ENCODE peak calls at places on chromosome 10, in seven cellular contexts. T, D, P, N, O, B and C are unnamed samples.

GRCh38 chr10:27240212-27240890 is at the start of gene ACBD5:
- DNase-seq in O (peak), N (peak), T (peak), D (peak), P (peak), B (peak), C (peak)

GRCh38 chr10:49398000-49398861 is 2.3 kb upstream of the DRGX start:
- DNase-seq in O (peak), B (no peak), T (no peak), N (peak), D (peak), P (no peak), C (no peak)

GRCh38 chr10:88110355-88110754 is 246.9 kb downstream of the PTEN start:
- DNase-seq in D (no peak), N (peak), O (peak), P (peak), T (no peak), B (no peak), C (no peak)

GRCh38 chr10:32190890-32191491 is 134.8 kb upstream of the KIF5B start:
- DNase-seq in P (peak), B (no peak), D (peak), T (no peak), O (peak), N (no peak), C (peak)

GRCh38 chr10:11437391-11438241 is 173.8 kb downstream of the USP6NL start:
- DNase-seq in B (no peak), N (no peak), O (no peak), D (peak), T (no peak), P (no peak), C (no peak)

GRCh38 chr10:132685121-132685891 is 100.6 kb downstream of the NKX6-2 start:
- DNase-seq in B (no peak), D (peak), O (peak), P (no peak), T (peak), N (no peak), C (peak)

GRCh38 chr10:104680467-104681401 is 39.6 kb downstream of the SORCS3 start:
- DNase-seq in D (peak), T (no peak), O (no peak), P (no peak), N (peak), B (no peak), C (no peak)

GRCh38 chr10:3656214-3656613 is 128.8 kb downstream of the KLF6 start:
- DNase-seq in N (no peak), O (no peak), P (no peak), B (no peak), T (no peak), D (no peak), C (no peak)

GRCh38 chr10:104349623-104350142 is 4.0 kb upstream of the CFAP58 start:
- DNase-seq in B (no peak), P (peak), D (no peak), N (no peak), T (no peak), O (peak), C (peak)

GRCh38 chr10:129896231-129897150 is 67.6 kb downstream of the EBF3 start:
- DNase-seq in T (no peak), B (no peak), O (no peak), D (peak), N (no peak), P (no peak), C (no peak)

GRCh38 chr10:114893248-114893647 is 44.7 kb upstream of the TRUB1 start:
- DNase-seq in O (peak), D (no peak), N (no peak), B (no peak), P (peak), T (no peak), C (no peak)

GRCh38 chr10:104492349-104492940 is 138.8 kb downstream of the CFAP58 start:
- DNase-seq in T (no peak), N (no peak), B (no peak), O (no peak), P (no peak), D (no peak), C (no peak)

GRCh38 chr10:58513189-58514101 is 773 bp downstream of the BICC1 start:
- DNase-seq in T (peak), D (peak), P (no peak), B (peak), N (peak), O (peak), C (no peak)

GRCh38 chr10:65416094-65416493 is 1509.7 kb upstream of the LRRTM3 start:
- DNase-seq in N (no peak), T (no peak), O (no peak), B (no peak), D (no peak), P (no peak), C (no peak)

GRCh38 chr10:14144491-14144890 is 186.2 kb downstream of the FRMD4A start:
- DNase-seq in T (no peak), D (no peak), B (no peak), N (no peak), P (no peak), O (no peak), C (no peak)

GRCh38 chr10:103204353-103205255 is 11.5 kb upstream of the NT5C2 start:
- DNase-seq in B (peak), T (no peak), N (no peak), P (no peak), D (peak), O (no peak), C (no peak)

GRCh38 chr10:133260895-133261725 is 15.6 kb downstream of the ADAM8 start:
- DNase-seq in O (no peak), T (no peak), D (peak), N (peak), B (no peak), P (peak), C (peak)

GRCh38 chr10:86387221-86387794 is 20.7 kb upstream of the GRID1 start:
- DNase-seq in D (peak), N (no peak), O (no peak), B (no peak), P (no peak), T (no peak), C (no peak)

GRCh38 chr10:121406823-121407545 is 191.3 kb downstream of the FGFR2 start:
- DNase-seq in D (no peak), P (no peak), O (no peak), T (no peak), B (no peak), N (no peak), C (no peak)

DNA sequence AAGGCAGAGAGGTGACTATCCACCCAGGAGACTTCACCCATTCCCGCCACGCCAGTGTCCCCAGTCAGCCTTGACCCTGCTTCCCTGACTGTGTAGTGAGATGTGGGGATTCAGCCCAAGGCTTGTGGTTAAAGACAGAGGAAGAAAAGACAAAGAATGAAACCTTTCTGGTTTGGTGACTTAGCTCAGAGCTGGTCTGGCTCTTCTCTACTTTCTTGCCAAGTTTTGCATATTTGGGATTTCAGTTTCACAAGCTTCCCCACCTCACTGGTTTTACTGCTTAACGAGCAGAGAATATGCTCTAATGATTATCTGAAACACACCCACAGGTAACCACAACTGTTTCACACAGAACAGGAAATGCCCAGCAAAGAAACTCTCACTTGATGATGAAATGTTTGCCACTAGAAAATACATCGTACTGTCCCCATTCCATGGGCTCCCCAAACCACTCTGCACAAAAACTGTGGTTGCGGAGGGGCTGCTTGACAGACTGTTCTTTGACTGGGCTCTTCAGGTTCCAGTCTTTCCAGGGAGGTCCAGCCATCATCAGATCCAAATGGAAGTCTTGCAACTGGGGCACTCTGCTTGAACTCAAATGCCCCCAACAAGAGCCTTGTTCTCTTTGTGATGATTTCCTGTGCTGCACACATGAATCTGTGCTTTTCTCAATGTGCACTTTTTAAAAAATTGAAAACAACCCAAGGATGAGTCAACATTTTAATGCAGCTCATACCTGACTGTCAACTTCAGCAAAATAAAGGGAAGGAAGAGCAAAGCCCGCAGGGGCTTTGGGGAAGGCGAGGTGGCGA is 95.5 kb downstream of the CTBP2 start:
- DNase-seq in P (peak), O (no peak), T (no peak), N (no peak), D (no peak), B (no peak), C (peak)
- H3K4me3 ChIP-seq in P (peak), O (no peak), T (no peak), N (no peak), D (no peak), B (no peak), C (peak)

GRCh38 chr10:93777092-93777491 is 19.4 kb downstream of the LGI1 start:
- DNase-seq in B (no peak), P (no peak), O (no peak), T (no peak), N (no peak), D (no peak), C (no peak)

GRCh38 chr10:93773120-93773519 is 15.4 kb downstream of the LGI1 start:
- DNase-seq in B (no peak), T (no peak), D (no peak), P (no peak), N (no peak), O (no peak), C (no peak)

GRCh38 chr10:93771354-93771753 is 13.6 kb downstream of the LGI1 start:
- DNase-seq in N (no peak), T (no peak), P (no peak), B (no peak), O (no peak), D (no peak), C (no peak)

GRCh38 chr10:93775330-93775729 is 17.6 kb downstream of the LGI1 start:
- DNase-seq in T (no peak), N (no peak), D (no peak), B (no peak), O (no peak), P (no peak), C (no peak)

GRCh38 chr10:93773705-93774104 is 16.0 kb downstream of the LGI1 start:
- DNase-seq in P (no peak), N (no peak), B (no peak), T (no peak), O (no peak), D (no peak), C (no peak)
- H3K27ac ChIP-seq in P (no peak), N (no peak), B (no peak), T (peak), O (no peak), D (no peak), C (no peak)

GRCh38 chr10:25766687-25767221 is 167.3 kb upstream of the MYO3A start:
- DNase-seq in D (peak), B (no peak), O (no peak), T (no peak), P (no peak), N (no peak), C (no peak)

GRCh38 chr10:25766213-25766612 is 167.8 kb upstream of the MYO3A start:
- DNase-seq in D (peak), P (no peak), O (no peak), B (no peak), N (no peak), T (no peak), C (no peak)

GRCh38 chr10:25758041-25758457 is 176.0 kb upstream of the MYO3A start:
- DNase-seq in B (no peak), O (no peak), T (no peak), N (peak), P (peak), D (peak), C (peak)

GRCh38 chr10:25758511-25758910 is 175.5 kb upstream of the MYO3A start:
- DNase-seq in D (no peak), O (no peak), P (no peak), B (no peak), N (no peak), T (no peak), C (no peak)

DNA sequence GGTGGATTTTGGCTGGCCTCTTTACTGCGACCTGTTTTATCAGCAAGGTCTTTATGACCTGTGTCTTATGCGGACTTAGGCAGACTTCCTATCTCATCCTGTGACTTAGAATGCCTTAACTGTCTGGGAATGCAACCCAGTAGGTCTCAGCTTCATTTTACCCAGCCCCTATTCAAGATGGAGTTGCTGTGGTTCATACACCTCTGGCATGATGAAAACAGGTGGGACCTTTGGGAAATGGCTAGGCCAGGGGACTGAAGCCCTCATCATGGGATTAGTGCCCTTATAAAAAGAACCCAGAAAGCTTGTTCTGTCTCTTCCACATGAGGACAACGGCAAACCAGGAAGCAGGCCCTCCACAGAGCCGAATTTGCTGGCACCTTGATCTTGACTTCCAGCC is 172.1 kb upstream of the MYO3A start:
- DNase-seq in O (no peak), B (no peak), N (no peak), P (no peak), D (no peak), T (no peak), C (no peak)
- H3K4me3 ChIP-seq in O (no peak), B (no peak), N (no peak), P (no peak), D (no peak), T (no peak), C (no peak)

GRCh38 chr10:95296764-95297163 is 6.0 kb upstream of the PDLIM1 start:
- DNase-seq in O (no peak), N (no peak), P (no peak), D (no peak), T (no peak), B (no peak), C (no peak)
- H3K27ac ChIP-seq in O (no peak), N (no peak), P (no peak), D (no peak), T (no peak), B (no peak), C (no peak)

GRCh38 chr10:101120520-101120883 is 10.6 kb upstream of the TLX1 start:
- DNase-seq in N (no peak), O (no peak), P (no peak), B (no peak), T (no peak), D (no peak), C (no peak)

GRCh38 chr10:101123085-101123814 is 7.8 kb upstream of the TLX1 start:
- DNase-seq in P (no peak), D (peak), O (no peak), N (no peak), T (no peak), B (no peak), C (no peak)

GRCh38 chr10:101122270-101123084 is 8.6 kb upstream of the TLX1 start:
- DNase-seq in O (no peak), T (no peak), N (no peak), D (no peak), B (no peak), P (no peak), C (no peak)

GRCh38 chr10:101120884-101121660 is 10.0 kb upstream of the TLX1 start:
- DNase-seq in P (no peak), O (no peak), D (no peak), N (no peak), T (no peak), B (no peak), C (peak)

DNA sequence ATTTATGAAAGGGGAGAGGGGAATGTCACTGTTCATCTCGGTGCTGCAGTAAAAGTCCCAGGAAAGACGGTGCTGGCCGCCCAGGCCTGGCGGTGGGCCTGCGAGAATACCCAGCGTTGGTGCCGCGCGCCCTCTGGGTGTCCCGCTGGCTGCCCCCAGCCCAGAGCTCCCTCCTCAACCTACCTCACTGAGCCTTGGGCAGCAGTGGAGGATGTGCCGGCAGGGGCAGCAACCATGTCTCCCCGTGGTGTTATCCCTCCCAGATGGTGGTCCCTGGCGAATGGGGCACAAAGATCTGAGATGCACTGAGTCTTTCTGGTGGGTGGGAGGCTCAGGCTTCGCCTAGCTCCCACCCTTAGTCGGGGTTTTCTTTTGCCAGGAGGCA is 9.4 kb upstream of the TLX1 start:
- DNase-seq in P (no peak), N (no peak), B (no peak), D (no peak), T (no peak), O (no peak), C (no peak)
- H3K4me3 ChIP-seq in P (no peak), N (no peak), B (no peak), D (no peak), T (no peak), O (peak), C (no peak)

GRCh38 chr10:67764012-67764822 is 68.2 kb upstream of the CTNNA3 start:
- DNase-seq in N (peak), O (peak), D (peak), T (peak), P (peak), B (peak), C (peak)
- H3K27ac ChIP-seq in N (peak), O (peak), D (no peak), T (peak), P (peak), B (peak), C (peak)

GRCh38 chr10:24240001-24240751 is 31.2 kb downstream of the KIAA1217 start:
- DNase-seq in T (no peak), N (no peak), O (no peak), B (no peak), D (peak), P (no peak), C (no peak)

GRCh38 chr10:24239289-24239688 is 30.4 kb downstream of the KIAA1217 start:
- DNase-seq in O (no peak), T (no peak), P (no peak), N (no peak), D (no peak), B (no peak), C (no peak)

GRCh38 chr10:24237801-24238390 is 29.0 kb downstream of the KIAA1217 start:
- DNase-seq in T (no peak), N (no peak), B (no peak), D (no peak), O (no peak), P (no peak), C (no peak)

GRCh38 chr10:24241536-24241935 is 32.6 kb downstream of the KIAA1217 start:
- DNase-seq in T (no peak), P (no peak), O (no peak), N (no peak), D (no peak), B (no peak), C (no peak)

GRCh38 chr10:24238527-24239247 is 29.7 kb downstream of the KIAA1217 start:
- DNase-seq in P (no peak), N (no peak), T (no peak), O (no peak), B (no peak), D (no peak), C (no peak)
- H3K4me3 ChIP-seq in P (no peak), N (no peak), T (peak), O (no peak), B (no peak), D (no peak), C (no peak)

GRCh38 chr10:122461367-122461728 is at the start of gene HTRA1:
- DNase-seq in T (peak), P (no peak), N (peak), O (peak), D (peak), B (no peak), C (no peak)
- H3K27ac ChIP-seq in T (peak), P (no peak), N (peak), O (peak), D (no peak), B (peak), C (no peak)

DNA sequence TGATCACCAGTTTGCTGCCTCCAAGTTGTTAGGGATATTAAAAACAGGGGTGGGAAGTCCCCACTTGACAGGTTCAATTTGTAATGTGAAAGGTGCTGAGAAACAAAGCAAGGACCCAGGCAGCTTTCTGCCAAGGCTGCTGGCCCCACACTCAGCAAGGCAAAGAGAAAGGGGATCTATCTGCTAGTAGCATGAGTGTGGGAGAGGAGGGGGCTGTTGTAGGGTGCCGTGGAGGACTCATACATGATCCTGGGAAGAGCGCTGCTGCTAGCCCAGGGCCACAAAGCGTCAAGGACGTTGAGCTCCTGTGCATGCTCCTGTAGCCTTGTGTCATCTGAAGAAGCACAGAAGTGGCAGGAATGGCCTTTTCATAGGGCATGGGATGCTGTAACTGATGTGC is 96.5 kb upstream of the INSYN2A start:
- DNase-seq in N (no peak), O (no peak), P (no peak), T (no peak), B (no peak), D (no peak), C (no peak)
- H3K4me3 ChIP-seq in N (no peak), O (no peak), P (no peak), T (no peak), B (no peak), D (no peak), C (no peak)